ENCODE peak calls at places on chromosomes 16 and 17, in six cellular contexts. E is NCI-H1417; W is BE2C; O is GM03348; B is BJ; J is stimulated activated CD4-positive, alpha-beta T cell treated with anti-CD3 and anti-CD28 coated beads, Interleukin-2, amount 100 ng/mL, for 48 hours. R is an unnamed sample.

GRCh38 chr16:69818811-69819587 is 56.9 kb downstream of the WWP2 start:
- DNase-seq in E (no peak), W (no peak), O (no peak), B (no peak), J (no peak), R (no peak)

GRCh38 chr17:1931759-1932579 is 93.2 kb downstream of the RTN4RL1 start:
- DNase-seq in E (peak; percentile 58), W (no peak), O (peak; percentile 58), B (no peak), J (no peak), R (no peak)

GRCh38 chr16:57723170-57723569 is 12.4 kb upstream of the KATNB1 start:
- DNase-seq in E (no peak), W (no peak), O (no peak), B (no peak), J (no peak), R (peak; percentile 38)

GRCh38 chr16:85246973-85247372 is 134.7 kb upstream of the CIBAR2 start:
- DNase-seq in E (no peak), W (peak; percentile 16), O (no peak), B (no peak), J (no peak), R (no peak)

GRCh38 chr17:64202683-64203430 is 60.2 kb downstream of the TEX2 start:
- DNase-seq in E (no peak), W (no peak), O (peak; percentile 76), B (no peak), J (no peak), R (no peak)

GRCh38 chr17:74584307-74584706 is 7.8 kb downstream of the CD300LD start:
- DNase-seq in E (no peak), W (no peak), O (no peak), B (no peak), J (no peak), R (no peak)

GRCh38 chr16:11557811-11558210 is 28.9 kb downstream of the LITAF start:
- DNase-seq in E (no peak), W (no peak), O (no peak), B (no peak), J (no peak), R (no peak)

GRCh38 chr16:15743657-15744056 is 93.6 kb downstream of the NDE1 start:
- DNase-seq in E (no peak), W (no peak), O (no peak), B (no peak), J (no peak), R (no peak)

GRCh38 chr17:28446716-28447395 is 26.6 kb upstream of the SLC13A2 start:
- DNase-seq in E (no peak), W (no peak), O (no peak), B (no peak), J (no peak), R (no peak)

GRCh38 chr16:82655315-82655714 is 28.5 kb downstream of the CDH13 start:
- DNase-seq in E (no peak), W (no peak), O (peak; percentile 81), B (peak; percentile 50), J (peak; percentile 31), R (no peak)

GRCh38 chr17:48391460-48391859 is 38.6 kb downstream of the SKAP1 start:
- DNase-seq in E (no peak), W (no peak), O (peak; percentile 9), B (no peak), J (no peak), R (no peak)

R was measured in neural crest cell.